ENCODE peak calls at places on chromosomes 13 and 19, in seven cellular contexts. One of them, this sample, is unnamed.

GRCh38 chr13:35093356-35093755 is 151.3 kb downstream of the NBEA start:
- DNase-seq in lower leg skin: no peak
- DNase-seq in left ventricle myocardium inferior: no peak
- DNase-seq in cardiac fibroblast: no peak
- DNase-seq in HepG2: no peak
- DNase-seq in body of pancreas: no peak
- DNase-seq in nephron progenitor cell: no peak
- DNase-seq in this sample: no peak

GRCh38 chr19:776549-776948 is 20.7 kb upstream of the PTBP1 start:
- DNase-seq in left ventricle myocardium inferior: no peak
- DNase-seq in nephron progenitor cell: no peak
- DNase-seq in HepG2: no peak
- DNase-seq in cardiac fibroblast: no peak
- DNase-seq in lower leg skin: no peak
- DNase-seq in body of pancreas: no peak
- DNase-seq in this sample: no peak

GRCh38 chr19:38724380-38724854 is 19.9 kb downstream of the CAPN12 start:
- DNase-seq in left ventricle myocardium inferior: no peak
- DNase-seq in body of pancreas: no peak
- DNase-seq in cardiac fibroblast: no peak
- DNase-seq in nephron progenitor cell: no peak
- DNase-seq in HepG2: no peak
- DNase-seq in lower leg skin: no peak
- DNase-seq in this sample: no peak

GRCh38 chr13:24075137-24075975 is 85.2 kb upstream of the SPATA13 start:
- DNase-seq in HepG2: peak; percentile 16
- DNase-seq in left ventricle myocardium inferior: no peak
- DNase-seq in lower leg skin: no peak
- DNase-seq in body of pancreas: peak; percentile 38
- DNase-seq in nephron progenitor cell: no peak
- DNase-seq in cardiac fibroblast: no peak
- DNase-seq in this sample: no peak

GRCh38 chr19:54162241-54162805 is 2.8 kb upstream of the LENG1 start:
- DNase-seq in lower leg skin: peak; percentile 96
- DNase-seq in left ventricle myocardium inferior: peak; percentile 84
- DNase-seq in cardiac fibroblast: peak; percentile 73
- DNase-seq in body of pancreas: peak; percentile 94
- DNase-seq in nephron progenitor cell: peak; percentile 63
- DNase-seq in HepG2: no peak
- DNase-seq in this sample: peak; percentile 88

GRCh38 chr19:56720281-56720680 is 48.7 kb upstream of the ZNF835 start:
- DNase-seq in lower leg skin: no peak
- DNase-seq in HepG2: peak; percentile 12
- DNase-seq in body of pancreas: peak; percentile 38
- DNase-seq in left ventricle myocardium inferior: no peak
- DNase-seq in cardiac fibroblast: no peak
- DNase-seq in nephron progenitor cell: no peak
- DNase-seq in this sample: no peak

GRCh38 chr13:28355822-28356371 is 139.0 kb downstream of the FLT1 start:
- DNase-seq in HepG2: no peak
- DNase-seq in lower leg skin: no peak
- DNase-seq in cardiac fibroblast: peak; percentile 89
- DNase-seq in body of pancreas: no peak
- DNase-seq in left ventricle myocardium inferior: no peak
- DNase-seq in nephron progenitor cell: no peak
- DNase-seq in this sample: no peak

GRCh38 chr13:109749365-109749764 is 37.0 kb downstream of the IRS2 start:
- DNase-seq in HepG2: no peak
- DNase-seq in body of pancreas: no peak
- DNase-seq in cardiac fibroblast: no peak
- DNase-seq in nephron progenitor cell: no peak
- DNase-seq in lower leg skin: no peak
- DNase-seq in left ventricle myocardium inferior: no peak
- DNase-seq in this sample: no peak

GRCh38 chr19:1167687-1168561 is 6.1 kb downstream of the SBNO2 start:
- DNase-seq in HepG2: no peak
- DNase-seq in nephron progenitor cell: no peak
- DNase-seq in body of pancreas: no peak
- DNase-seq in cardiac fibroblast: no peak
- DNase-seq in left ventricle myocardium inferior: no peak
- DNase-seq in lower leg skin: peak; percentile 85
- DNase-seq in this sample: no peak

GRCh38 chr13:103953859-103954258 is 887.6 kb upstream of the SLC10A2 start:
- DNase-seq in left ventricle myocardium inferior: no peak
- DNase-seq in lower leg skin: no peak
- DNase-seq in nephron progenitor cell: no peak
- DNase-seq in cardiac fibroblast: no peak
- DNase-seq in body of pancreas: no peak
- DNase-seq in HepG2: no peak
- DNase-seq in this sample: no peak

GRCh38 chr13:73722120-73722519 is 412.1 kb downstream of the KLF12 start:
- DNase-seq in left ventricle myocardium inferior: no peak
- DNase-seq in HepG2: peak; percentile 5
- DNase-seq in lower leg skin: no peak
- DNase-seq in cardiac fibroblast: peak; percentile 41
- DNase-seq in nephron progenitor cell: no peak
- DNase-seq in body of pancreas: no peak
- DNase-seq in this sample: peak; percentile 17

DNA sequence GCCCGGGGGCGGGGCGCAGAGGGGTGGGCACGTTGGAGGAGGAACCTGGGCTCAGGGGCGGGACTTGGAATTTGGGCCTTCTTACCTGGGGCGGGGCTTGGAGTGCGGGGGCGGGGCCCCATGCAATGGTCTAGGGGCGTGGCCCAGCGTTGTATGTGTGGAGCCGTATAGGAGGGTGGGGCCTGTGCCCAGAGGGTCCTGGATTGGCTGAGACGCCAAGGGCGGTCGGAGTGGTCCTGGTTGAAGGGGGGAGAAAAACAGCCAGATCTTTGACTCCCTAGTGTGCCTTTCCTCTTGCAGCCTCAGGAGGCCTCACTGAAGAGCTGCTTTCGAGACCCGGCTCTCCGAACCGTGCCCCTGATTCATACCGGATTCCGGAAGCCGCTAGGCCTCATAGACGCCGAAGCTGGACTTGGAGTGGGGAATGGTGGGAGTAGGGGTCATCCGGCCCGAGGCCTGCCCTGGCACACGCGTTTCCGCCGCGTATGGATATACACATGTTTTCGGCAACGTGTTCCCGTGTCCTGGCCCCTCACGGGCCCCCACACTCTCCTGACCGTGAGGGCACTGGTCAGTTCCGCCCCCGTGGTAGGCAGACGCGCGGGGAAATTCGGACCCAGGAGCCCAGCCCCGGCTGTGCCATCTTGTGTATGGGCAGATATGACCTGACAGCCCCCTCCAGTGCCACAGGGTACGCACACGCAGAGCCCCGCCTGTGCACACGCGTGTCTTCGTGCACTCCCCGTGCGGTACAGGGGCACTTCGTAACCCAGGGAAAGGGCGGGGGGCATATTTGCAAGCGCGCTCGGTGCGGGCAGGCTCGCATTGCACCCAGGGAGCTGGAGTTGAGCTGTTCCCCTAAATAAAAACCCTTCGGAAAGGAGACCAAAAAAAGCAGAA is 661 bp upstream of the PRR12 start:
- DNase-seq in HepG2: peak; percentile 97
- DNase-seq in body of pancreas: peak; percentile 99
- DNase-seq in left ventricle myocardium inferior: peak; percentile 96
- DNase-seq in cardiac fibroblast: peak; percentile 98
- DNase-seq in nephron progenitor cell: peak; percentile 97
- DNase-seq in lower leg skin: peak; percentile 99
- DNase-seq in this sample: peak; percentile 94
- TF ChIP-seq CTCF in HepG2: peak; percentile 21
- TF ChIP-seq CTCF in body of pancreas: peak; percentile 9
- TF ChIP-seq CTCF in left ventricle myocardium inferior: peak; percentile 5
- TF ChIP-seq CTCF in cardiac fibroblast: no peak
- TF ChIP-seq CTCF in nephron progenitor cell: no peak
- TF ChIP-seq CTCF in lower leg skin: no peak
- TF ChIP-seq CTCF in this sample: no peak

GRCh38 chr19:43755256-43755801 is 567 bp upstream of the SMG9 start:
- DNase-seq in body of pancreas: peak; percentile 83
- DNase-seq in cardiac fibroblast: peak; percentile 78
- DNase-seq in lower leg skin: peak; percentile 96
- DNase-seq in HepG2: no peak
- DNase-seq in left ventricle myocardium inferior: peak; percentile 87
- DNase-seq in nephron progenitor cell: peak; percentile 80
- DNase-seq in this sample: peak; percentile 82

GRCh38 chr19:43763473-43763939 is 8.7 kb upstream of the SMG9 start:
- DNase-seq in HepG2: no peak
- DNase-seq in nephron progenitor cell: no peak
- DNase-seq in lower leg skin: no peak
- DNase-seq in left ventricle myocardium inferior: no peak
- DNase-seq in body of pancreas: peak; percentile 32
- DNase-seq in cardiac fibroblast: peak; percentile 43
- DNase-seq in this sample: peak; percentile 52

GRCh38 chr19:43762814-43763213 is 8.1 kb upstream of the SMG9 start:
- DNase-seq in nephron progenitor cell: no peak
- DNase-seq in left ventricle myocardium inferior: no peak
- DNase-seq in body of pancreas: no peak
- DNase-seq in HepG2: no peak
- DNase-seq in cardiac fibroblast: no peak
- DNase-seq in lower leg skin: no peak
- DNase-seq in this sample: no peak

GRCh38 chr19:43760941-43761340 is 6.2 kb upstream of the SMG9 start:
- DNase-seq in left ventricle myocardium inferior: no peak
- DNase-seq in cardiac fibroblast: no peak
- DNase-seq in HepG2: no peak
- DNase-seq in body of pancreas: no peak
- DNase-seq in nephron progenitor cell: no peak
- DNase-seq in lower leg skin: no peak
- DNase-seq in this sample: no peak

GRCh38 chr19:43759515-43759914 is 4.8 kb upstream of the SMG9 start:
- DNase-seq in cardiac fibroblast: peak; percentile 43
- DNase-seq in body of pancreas: no peak
- DNase-seq in nephron progenitor cell: no peak
- DNase-seq in left ventricle myocardium inferior: no peak
- DNase-seq in lower leg skin: no peak
- DNase-seq in HepG2: peak; percentile 23
- DNase-seq in this sample: no peak
- TF ChIP-seq CTCF in cardiac fibroblast: peak; percentile 77
- TF ChIP-seq CTCF in body of pancreas: no peak
- TF ChIP-seq CTCF in nephron progenitor cell: no peak
- TF ChIP-seq CTCF in left ventricle myocardium inferior: no peak
- TF ChIP-seq CTCF in lower leg skin: no peak
- TF ChIP-seq CTCF in HepG2: peak; percentile 33
- TF ChIP-seq CTCF in this sample: no peak

GRCh38 chr19:13029893-13030292 is 34.6 kb downstream of the NFIX start:
- DNase-seq in left ventricle myocardium inferior: no peak
- DNase-seq in body of pancreas: no peak
- DNase-seq in lower leg skin: no peak
- DNase-seq in cardiac fibroblast: peak; percentile 35
- DNase-seq in HepG2: no peak
- DNase-seq in nephron progenitor cell: no peak
- DNase-seq in this sample: no peak
- TF ChIP-seq CTCF in left ventricle myocardium inferior: peak; percentile 55
- TF ChIP-seq CTCF in body of pancreas: peak; percentile 30
- TF ChIP-seq CTCF in lower leg skin: no peak
- TF ChIP-seq CTCF in cardiac fibroblast: peak; percentile 27
- TF ChIP-seq CTCF in HepG2: peak; percentile 47
- TF ChIP-seq CTCF in nephron progenitor cell: peak; percentile 19
- TF ChIP-seq CTCF in this sample: no peak

GRCh38 chr13:86974995-86975328 is 696.2 kb upstream of the SLITRK5 start:
- DNase-seq in body of pancreas: no peak
- DNase-seq in lower leg skin: no peak
- DNase-seq in left ventricle myocardium inferior: no peak
- DNase-seq in HepG2: no peak
- DNase-seq in nephron progenitor cell: no peak
- DNase-seq in cardiac fibroblast: no peak
- DNase-seq in this sample: no peak
- TF ChIP-seq CTCF in body of pancreas: no peak
- TF ChIP-seq CTCF in lower leg skin: no peak
- TF ChIP-seq CTCF in left ventricle myocardium inferior: no peak
- TF ChIP-seq CTCF in HepG2: peak; percentile 25
- TF ChIP-seq CTCF in nephron progenitor cell: no peak
- TF ChIP-seq CTCF in cardiac fibroblast: no peak
- TF ChIP-seq CTCF in this sample: no peak

DNA sequence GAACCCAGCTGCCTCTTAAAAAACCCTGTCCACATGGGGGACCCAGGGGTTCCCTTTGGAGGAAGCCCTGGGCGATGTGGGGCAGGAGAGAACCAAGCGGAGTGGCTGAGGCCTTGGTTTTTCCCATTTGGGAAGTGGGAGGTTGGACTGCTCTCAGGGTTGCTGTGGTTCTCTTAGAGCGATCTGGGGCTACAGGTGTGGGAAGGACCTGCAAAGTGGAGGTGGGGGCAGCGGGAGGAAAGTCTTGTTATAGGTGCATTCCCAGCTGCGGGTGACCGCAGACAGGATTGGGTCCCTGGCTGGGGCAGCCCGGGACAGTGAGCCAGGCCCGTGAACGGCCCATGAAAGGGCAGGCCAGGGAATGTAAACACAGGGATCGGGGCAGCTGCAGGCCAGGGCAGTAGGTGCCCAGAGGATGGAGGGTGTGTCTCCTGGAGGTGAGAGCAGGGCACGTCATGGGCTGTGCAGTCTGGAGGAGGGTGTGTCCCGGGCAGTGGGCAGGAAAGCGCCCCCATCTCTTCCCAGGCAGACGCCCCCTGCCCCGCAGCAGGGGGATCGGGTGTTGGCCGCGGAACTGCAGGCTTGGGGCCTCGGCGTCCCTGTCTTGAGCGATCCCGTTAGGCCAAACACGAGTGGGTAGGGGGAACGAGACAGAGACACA is 767 bp downstream of the SLC25A23 start:
- DNase-seq in body of pancreas: peak; percentile 23
- DNase-seq in cardiac fibroblast: no peak
- DNase-seq in left ventricle myocardium inferior: no peak
- DNase-seq in HepG2: no peak
- DNase-seq in lower leg skin: no peak
- DNase-seq in nephron progenitor cell: no peak
- DNase-seq in this sample: peak; percentile 37
- TF ChIP-seq CTCF in body of pancreas: no peak
- TF ChIP-seq CTCF in cardiac fibroblast: no peak
- TF ChIP-seq CTCF in left ventricle myocardium inferior: no peak
- TF ChIP-seq CTCF in HepG2: no peak
- TF ChIP-seq CTCF in lower leg skin: no peak
- TF ChIP-seq CTCF in nephron progenitor cell: no peak
- TF ChIP-seq CTCF in this sample: no peak

DNA sequence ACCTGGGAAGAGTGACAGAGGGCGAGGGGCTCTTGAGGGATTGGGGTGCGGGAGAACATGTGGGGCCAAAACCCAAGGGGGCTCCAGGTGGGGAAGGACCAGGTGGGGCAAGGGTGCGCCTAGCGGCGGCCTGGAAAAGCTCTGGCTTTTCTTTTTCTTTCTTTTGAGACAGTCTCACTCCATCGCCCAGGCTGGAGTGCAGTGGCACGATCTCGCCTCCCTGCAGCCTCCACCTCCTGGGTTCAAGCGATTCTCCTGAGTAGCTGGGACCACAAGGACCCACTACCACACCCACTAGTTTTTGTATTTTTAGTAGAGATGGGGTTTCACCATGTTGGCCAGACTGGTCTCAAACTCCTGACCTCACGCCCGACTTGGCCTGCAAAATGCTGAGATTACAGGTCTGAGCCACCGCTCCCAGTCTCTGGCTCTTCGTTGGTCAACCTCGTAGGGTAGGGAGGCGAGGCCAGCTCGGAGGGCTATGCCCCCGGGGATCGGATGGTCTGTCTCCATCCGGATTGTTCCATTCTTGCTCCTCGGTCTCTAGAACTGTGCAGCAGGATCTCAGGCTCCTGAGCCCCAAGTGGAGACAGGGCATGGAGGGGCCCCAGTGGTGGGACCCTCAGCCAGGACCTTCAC is 3.7 kb downstream of the GADD45B start:
- DNase-seq in HepG2: no peak
- DNase-seq in left ventricle myocardium inferior: no peak
- DNase-seq in lower leg skin: peak; percentile 87
- DNase-seq in body of pancreas: no peak
- DNase-seq in cardiac fibroblast: peak; percentile 45
- DNase-seq in nephron progenitor cell: no peak
- DNase-seq in this sample: no peak
- TF ChIP-seq CTCF in HepG2: no peak
- TF ChIP-seq CTCF in left ventricle myocardium inferior: no peak
- TF ChIP-seq CTCF in lower leg skin: no peak
- TF ChIP-seq CTCF in body of pancreas: peak; percentile 30
- TF ChIP-seq CTCF in cardiac fibroblast: no peak
- TF ChIP-seq CTCF in nephron progenitor cell: peak; percentile 18
- TF ChIP-seq CTCF in this sample: peak; percentile 42